ENCODE peak calls at places on chromosomes 1 and 21, in ten cellular contexts. One of them, this sample, is unnamed.

GRCh38 chr1:42943166-42943565 is 15.5 kb downstream of the SLC2A1 start:
- DNase-seq in uterus: no peak
- DNase-seq in lung: peak
- DNase-seq in thoracic aorta: peak
- DNase-seq in kidney: peak
- DNase-seq in osteoblast: peak
- DNase-seq in pancreas: peak
- DNase-seq in hepatocyte: no peak
- DNase-seq in fibroblast of villous mesenchyme: no peak
- DNase-seq in epithelial cell of esophagus: peak
- DNase-seq in this sample: peak

GRCh38 chr1:245310605-245311531 is 156.1 kb downstream of the KIF26B start:
- DNase-seq in epithelial cell of esophagus: no peak
- DNase-seq in hepatocyte: peak
- DNase-seq in osteoblast: no peak
- DNase-seq in lung: no peak
- DNase-seq in fibroblast of villous mesenchyme: peak
- DNase-seq in uterus: no peak
- DNase-seq in pancreas: no peak
- DNase-seq in kidney: no peak
- DNase-seq in thoracic aorta: no peak
- DNase-seq in this sample: no peak

GRCh38 chr21:39805983-39806382 is 61.0 kb downstream of the IGSF5 start:
- DNase-seq in thoracic aorta: no peak
- DNase-seq in osteoblast: no peak
- DNase-seq in lung: no peak
- DNase-seq in uterus: no peak
- DNase-seq in fibroblast of villous mesenchyme: no peak
- DNase-seq in kidney: no peak
- DNase-seq in hepatocyte: no peak
- DNase-seq in pancreas: no peak
- DNase-seq in epithelial cell of esophagus: peak
- DNase-seq in this sample: no peak

GRCh38 chr1:1599919-1600860 is at the start of gene FNDC10:
- DNase-seq in kidney: no peak
- DNase-seq in lung: no peak
- DNase-seq in pancreas: no peak
- DNase-seq in fibroblast of villous mesenchyme: no peak
- DNase-seq in thoracic aorta: no peak
- DNase-seq in hepatocyte: peak
- DNase-seq in epithelial cell of esophagus: no peak
- DNase-seq in uterus: no peak
- DNase-seq in osteoblast: peak
- DNase-seq in this sample: no peak

GRCh38 chr1:84504580-84505021 is 1.6 kb upstream of the SPATA1 start:
- DNase-seq in uterus: no peak
- DNase-seq in lung: no peak
- DNase-seq in osteoblast: peak
- DNase-seq in fibroblast of villous mesenchyme: peak
- DNase-seq in epithelial cell of esophagus: peak
- DNase-seq in thoracic aorta: no peak
- DNase-seq in pancreas: no peak
- DNase-seq in kidney: no peak
- DNase-seq in hepatocyte: peak
- DNase-seq in this sample: no peak

GRCh38 chr1:3432306-3432705 is 22.2 kb upstream of the ARHGEF16 start:
- DNase-seq in pancreas: no peak
- DNase-seq in kidney: peak
- DNase-seq in hepatocyte: no peak
- DNase-seq in fibroblast of villous mesenchyme: no peak
- DNase-seq in uterus: no peak
- DNase-seq in lung: no peak
- DNase-seq in epithelial cell of esophagus: no peak
- DNase-seq in thoracic aorta: no peak
- DNase-seq in osteoblast: peak
- DNase-seq in this sample: no peak

GRCh38 chr1:42171679-42172266 is 7.2 kb upstream of the GUCA2A start:
- DNase-seq in hepatocyte: no peak
- DNase-seq in fibroblast of villous mesenchyme: no peak
- DNase-seq in lung: no peak
- DNase-seq in kidney: no peak
- DNase-seq in thoracic aorta: no peak
- DNase-seq in uterus: no peak
- DNase-seq in osteoblast: peak
- DNase-seq in epithelial cell of esophagus: no peak
- DNase-seq in pancreas: no peak
- DNase-seq in this sample: no peak

GRCh38 chr21:31687108-31687507 is 27.6 kb downstream of the SOD1 start:
- DNase-seq in osteoblast: no peak
- DNase-seq in fibroblast of villous mesenchyme: no peak
- DNase-seq in epithelial cell of esophagus: no peak
- DNase-seq in thoracic aorta: no peak
- DNase-seq in hepatocyte: no peak
- DNase-seq in uterus: no peak
- DNase-seq in pancreas: no peak
- DNase-seq in kidney: no peak
- DNase-seq in lung: no peak
- DNase-seq in this sample: no peak

GRCh38 chr1:201884472-201884871 is 4.2 kb upstream of the SHISA4 start:
- DNase-seq in kidney: no peak
- DNase-seq in osteoblast: no peak
- DNase-seq in fibroblast of villous mesenchyme: no peak
- DNase-seq in epithelial cell of esophagus: no peak
- DNase-seq in pancreas: no peak
- DNase-seq in thoracic aorta: no peak
- DNase-seq in lung: no peak
- DNase-seq in uterus: no peak
- DNase-seq in hepatocyte: no peak
- DNase-seq in this sample: peak

GRCh38 chr1:30694248-30695175 is 28.9 kb downstream of the MATN1 start:
- DNase-seq in kidney: no peak
- DNase-seq in lung: no peak
- DNase-seq in hepatocyte: no peak
- DNase-seq in pancreas: no peak
- DNase-seq in fibroblast of villous mesenchyme: no peak
- DNase-seq in epithelial cell of esophagus: no peak
- DNase-seq in thoracic aorta: no peak
- DNase-seq in uterus: peak
- DNase-seq in osteoblast: peak
- DNase-seq in this sample: no peak

GRCh38 chr1:237868814-237869600 is 21.7 kb downstream of the ZP4 start:
- DNase-seq in fibroblast of villous mesenchyme: no peak
- DNase-seq in lung: no peak
- DNase-seq in uterus: no peak
- DNase-seq in kidney: no peak
- DNase-seq in thoracic aorta: no peak
- DNase-seq in hepatocyte: peak
- DNase-seq in osteoblast: no peak
- DNase-seq in pancreas: no peak
- DNase-seq in epithelial cell of esophagus: no peak
- DNase-seq in this sample: no peak

GRCh38 chr21:38170283-38170682 is 86.5 kb upstream of the KCNJ15 start:
- DNase-seq in pancreas: no peak
- DNase-seq in lung: peak
- DNase-seq in uterus: no peak
- DNase-seq in epithelial cell of esophagus: peak
- DNase-seq in hepatocyte: peak
- DNase-seq in fibroblast of villous mesenchyme: peak
- DNase-seq in kidney: no peak
- DNase-seq in thoracic aorta: no peak
- DNase-seq in osteoblast: peak
- DNase-seq in this sample: no peak
- TF ChIP-seq CTCF in pancreas: peak
- TF ChIP-seq CTCF in lung: peak
- TF ChIP-seq CTCF in uterus: peak
- TF ChIP-seq CTCF in epithelial cell of esophagus: peak
- TF ChIP-seq CTCF in hepatocyte: peak
- TF ChIP-seq CTCF in fibroblast of villous mesenchyme: peak
- TF ChIP-seq CTCF in kidney: peak
- TF ChIP-seq CTCF in thoracic aorta: peak
- TF ChIP-seq CTCF in osteoblast: peak
- TF ChIP-seq CTCF in this sample: peak

DNA sequence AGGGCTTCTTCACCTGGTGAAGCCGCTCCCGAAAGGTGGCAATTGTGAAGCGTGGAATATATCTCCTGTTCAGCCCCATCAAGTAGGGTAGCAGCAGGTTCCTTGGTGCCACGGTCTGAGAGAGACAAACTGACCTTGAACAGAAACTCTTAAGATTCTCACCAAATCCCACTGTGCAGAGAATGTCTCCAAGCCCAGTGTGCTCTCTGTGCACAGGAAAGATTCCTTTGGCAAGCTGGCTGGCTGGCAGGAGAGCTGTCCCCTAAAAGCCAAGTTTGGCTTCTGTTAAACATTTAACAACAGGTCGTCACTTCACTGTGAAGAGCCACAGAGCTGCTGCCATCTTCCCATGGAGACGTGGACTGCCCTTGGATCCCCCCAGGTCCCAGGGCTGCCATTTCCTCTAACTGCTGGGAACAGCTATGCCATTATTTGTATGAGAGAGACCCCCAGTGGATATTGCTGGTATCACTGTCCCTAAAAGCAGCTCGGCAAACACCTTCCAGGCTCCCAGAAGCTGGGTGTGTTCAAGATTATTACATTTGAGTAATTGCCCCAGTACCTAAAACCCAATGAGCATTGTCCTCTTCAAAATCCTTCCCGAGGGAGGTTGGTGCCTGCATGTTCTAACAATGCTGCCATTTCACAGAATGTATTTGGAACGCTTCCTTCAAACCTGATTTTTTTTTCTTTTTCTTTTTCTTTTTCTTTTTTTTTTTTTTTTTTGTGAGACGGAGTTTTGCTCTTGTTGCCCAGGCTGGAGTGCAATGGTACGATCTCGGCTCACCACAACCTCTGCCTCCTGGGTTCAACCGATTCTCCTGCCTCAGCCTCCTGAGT is 71.8 kb downstream of the CD58 start:
- DNase-seq in osteoblast: peak
- DNase-seq in hepatocyte: peak
- DNase-seq in pancreas: peak
- DNase-seq in lung: peak
- DNase-seq in uterus: no peak
- DNase-seq in fibroblast of villous mesenchyme: peak
- DNase-seq in epithelial cell of esophagus: peak
- DNase-seq in thoracic aorta: no peak
- DNase-seq in kidney: peak
- DNase-seq in this sample: no peak
- H3K4me3 ChIP-seq in osteoblast: no peak
- H3K4me3 ChIP-seq in hepatocyte: no peak
- H3K4me3 ChIP-seq in pancreas: no peak
- H3K4me3 ChIP-seq in lung: no peak
- H3K4me3 ChIP-seq in uterus: no peak
- H3K4me3 ChIP-seq in fibroblast of villous mesenchyme: no peak
- H3K4me3 ChIP-seq in epithelial cell of esophagus: no peak
- H3K4me3 ChIP-seq in thoracic aorta: no peak
- H3K4me3 ChIP-seq in kidney: peak
- H3K4me3 ChIP-seq in this sample: no peak

GRCh38 chr1:5949761-5950100 is 42.5 kb downstream of the NPHP4 start:
- DNase-seq in pancreas: no peak
- DNase-seq in kidney: no peak
- DNase-seq in hepatocyte: no peak
- DNase-seq in osteoblast: peak
- DNase-seq in thoracic aorta: no peak
- DNase-seq in epithelial cell of esophagus: no peak
- DNase-seq in fibroblast of villous mesenchyme: no peak
- DNase-seq in lung: no peak
- DNase-seq in uterus: no peak
- DNase-seq in this sample: no peak

GRCh38 chr1:5950201-5950895 is 41.9 kb downstream of the NPHP4 start:
- DNase-seq in lung: no peak
- DNase-seq in hepatocyte: no peak
- DNase-seq in pancreas: no peak
- DNase-seq in kidney: peak
- DNase-seq in fibroblast of villous mesenchyme: no peak
- DNase-seq in epithelial cell of esophagus: no peak
- DNase-seq in thoracic aorta: no peak
- DNase-seq in osteoblast: peak
- DNase-seq in uterus: no peak
- DNase-seq in this sample: no peak

GRCh38 chr1:5947978-5948680 is 44.1 kb downstream of the NPHP4 start:
- DNase-seq in pancreas: no peak
- DNase-seq in osteoblast: peak
- DNase-seq in uterus: no peak
- DNase-seq in kidney: no peak
- DNase-seq in fibroblast of villous mesenchyme: no peak
- DNase-seq in lung: no peak
- DNase-seq in epithelial cell of esophagus: peak
- DNase-seq in hepatocyte: no peak
- DNase-seq in thoracic aorta: no peak
- DNase-seq in this sample: no peak

GRCh38 chr1:5948681-5949005 is 43.6 kb downstream of the NPHP4 start:
- DNase-seq in fibroblast of villous mesenchyme: no peak
- DNase-seq in lung: no peak
- DNase-seq in pancreas: no peak
- DNase-seq in osteoblast: peak
- DNase-seq in kidney: no peak
- DNase-seq in uterus: no peak
- DNase-seq in epithelial cell of esophagus: no peak
- DNase-seq in hepatocyte: no peak
- DNase-seq in thoracic aorta: no peak
- DNase-seq in this sample: no peak

GRCh38 chr1:5949074-5949760 is 43.0 kb downstream of the NPHP4 start:
- DNase-seq in pancreas: no peak
- DNase-seq in epithelial cell of esophagus: peak
- DNase-seq in uterus: no peak
- DNase-seq in lung: no peak
- DNase-seq in thoracic aorta: no peak
- DNase-seq in fibroblast of villous mesenchyme: no peak
- DNase-seq in osteoblast: peak
- DNase-seq in hepatocyte: peak
- DNase-seq in kidney: no peak
- DNase-seq in this sample: no peak
- TF ChIP-seq CTCF in pancreas: no peak
- TF ChIP-seq CTCF in epithelial cell of esophagus: no peak
- TF ChIP-seq CTCF in uterus: no peak
- TF ChIP-seq CTCF in lung: no peak
- TF ChIP-seq CTCF in thoracic aorta: no peak
- TF ChIP-seq CTCF in fibroblast of villous mesenchyme: peak
- TF ChIP-seq CTCF in osteoblast: no peak
- TF ChIP-seq CTCF in hepatocyte: peak
- TF ChIP-seq CTCF in kidney: no peak
- TF ChIP-seq CTCF in this sample: no peak

DNA sequence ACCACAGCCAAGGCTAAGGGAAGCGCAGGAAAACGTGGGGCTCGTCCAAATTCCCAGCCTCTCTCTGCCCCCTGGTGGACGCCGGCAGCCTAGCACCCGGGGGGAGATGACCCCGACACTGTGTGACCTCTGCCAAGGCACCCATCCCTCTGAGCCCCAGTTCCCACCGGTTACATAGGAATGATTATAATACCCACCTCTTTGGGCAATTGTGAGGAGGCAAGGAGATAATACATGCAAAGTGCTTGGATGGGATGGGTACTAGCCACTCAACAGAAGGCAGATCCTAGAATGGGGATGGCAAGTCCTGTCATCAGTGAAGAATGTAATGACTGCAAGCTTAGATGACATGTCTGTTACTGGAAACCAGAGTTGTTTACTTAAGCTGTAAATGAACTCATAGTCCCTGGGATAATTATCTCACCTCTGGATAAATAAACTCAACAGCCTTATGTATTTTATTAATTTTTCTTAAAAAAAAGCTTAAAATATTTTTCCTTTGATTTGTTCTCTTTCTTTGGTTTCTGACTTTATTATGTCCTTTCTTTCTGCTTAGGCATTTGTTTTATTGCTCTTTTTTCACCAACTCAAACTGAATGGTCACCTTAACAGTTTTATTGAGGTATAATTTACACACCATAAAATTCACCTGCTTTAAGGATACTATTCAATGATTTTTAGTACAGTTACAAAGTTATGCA is 11.3 kb upstream of the BMP8B start:
- DNase-seq in thoracic aorta: no peak
- DNase-seq in kidney: peak
- DNase-seq in fibroblast of villous mesenchyme: peak
- DNase-seq in hepatocyte: peak
- DNase-seq in uterus: peak
- DNase-seq in lung: peak
- DNase-seq in pancreas: peak
- DNase-seq in osteoblast: peak
- DNase-seq in epithelial cell of esophagus: peak
- DNase-seq in this sample: peak
- H3K4me3 ChIP-seq in thoracic aorta: peak
- H3K4me3 ChIP-seq in kidney: no peak
- H3K4me3 ChIP-seq in fibroblast of villous mesenchyme: no peak
- H3K4me3 ChIP-seq in hepatocyte: no peak
- H3K4me3 ChIP-seq in uterus: no peak
- H3K4me3 ChIP-seq in lung: no peak
- H3K4me3 ChIP-seq in pancreas: peak
- H3K4me3 ChIP-seq in osteoblast: peak
- H3K4me3 ChIP-seq in epithelial cell of esophagus: peak
- H3K4me3 ChIP-seq in this sample: no peak

This sample was measured in left ventricle myocardium inferior.